ENCODE peak calls at places on chromosomes 12 and 14, in seven cellular contexts. X, C, J, D, G, S and F are unnamed samples.

GRCh38 chr12:113248046-113248825 is 27.0 kb downstream of the TPCN1 start:
- DNase-seq in C (no peak), X (no peak), J (no peak), S (no peak), D (no peak), G (no peak), F (no peak)

GRCh38 chr12:92044435-92044834 is 101.2 kb downstream of the BTG1 start:
- DNase-seq in S (no peak), J (no peak), X (no peak), C (no peak), D (no peak), G (no peak), F (no peak)

GRCh38 chr12:18243238-18243637 is 18.1 kb upstream of the PIK3C2G start:
- DNase-seq in J (no peak), G (no peak), C (no peak), D (no peak), X (no peak), S (no peak), F (no peak)

GRCh38 chr14:59657769-59658168 is 81.2 kb upstream of the CCDC175 start:
- DNase-seq in G (no peak), X (no peak), D (no peak), J (no peak), C (no peak), S (no peak), F (no peak)

GRCh38 chr12:88520436-88520820 is 59.8 kb downstream of the KITLG start:
- DNase-seq in G (no peak), D (no peak), X (no peak), J (no peak), S (no peak), C (no peak), F (no peak)

GRCh38 chr12:100608776-100609175 is 35.3 kb downstream of the GAS2L3 start:
- DNase-seq in G (no peak), X (no peak), C (no peak), D (no peak), S (no peak), J (peak; percentile 14), F (no peak)

GRCh38 chr14:61730756-61731373 is 31.4 kb upstream of the SNAPC1 start:
- DNase-seq in S (no peak), D (no peak), G (no peak), J (no peak), X (no peak), C (peak; percentile 50), F (no peak)

GRCh38 chr14:94345344-94346072 is 22.4 kb upstream of the SERPINA6 start:
- DNase-seq in D (peak; percentile 85), C (no peak), S (no peak), J (no peak), G (no peak), X (no peak), F (no peak)

GRCh38 chr14:99687284-99688209 is 3.4 kb downstream of the CYP46A1 start:
- DNase-seq in C (peak; percentile 42), G (no peak), J (no peak), X (no peak), D (no peak), S (no peak), F (no peak)

GRCh38 chr12:105469182-105469581 is 138.7 kb downstream of the C12orf75 start:
- DNase-seq in D (no peak), C (no peak), X (no peak), S (no peak), J (no peak), G (no peak), F (no peak)

GRCh38 chr14:24695265-24696241 is 61.6 kb upstream of the GZMB start:
- DNase-seq in D (no peak), G (no peak), S (no peak), C (no peak), J (no peak), X (no peak), F (no peak)

GRCh38 chr12:8655421-8655820 is 7.2 kb downstream of the MFAP5 start:
- DNase-seq in G (no peak), D (no peak), S (no peak), X (no peak), C (no peak), J (no peak), F (no peak)

GRCh38 chr14:99616832-99617488 is 13.0 kb upstream of the CCDC85C start:
- DNase-seq in G (no peak), D (no peak), S (no peak), J (no peak), C (no peak), X (no peak), F (no peak)

GRCh38 chr14:51643137-51643536 is 8.6 kb upstream of the FRMD6 start:
- DNase-seq in C (no peak), J (no peak), D (peak; percentile 57), G (no peak), X (no peak), S (no peak), F (no peak)

GRCh38 chr12:118190266-118190665 is 54.3 kb downstream of the PEBP1 start:
- DNase-seq in X (no peak), D (no peak), J (no peak), S (no peak), G (no peak), C (no peak), F (no peak)

GRCh38 chr12:97134495-97134894 is 227.4 kb downstream of the NEDD1 start:
- DNase-seq in X (no peak), G (no peak), S (no peak), J (no peak), D (no peak), C (no peak), F (no peak)

GRCh38 chr12:52183544-52183910 is 8.3 kb downstream of the KRT80 start:
- DNase-seq in D (no peak), C (no peak), S (no peak), X (no peak), J (no peak), G (no peak), F (no peak)

GRCh38 chr14:96102071-96102856 is 63.1 kb downstream of the C14orf132 start:
- DNase-seq in C (no peak), S (no peak), G (no peak), J (no peak), X (no peak), D (no peak), F (no peak)

GRCh38 chr14:23086565-23086964 is 8.4 kb downstream of the ACIN1 start:
- DNase-seq in X (no peak), J (no peak), G (no peak), C (no peak), S (no peak), D (no peak), F (no peak)

GRCh38 chr12:94207467-94208432 is 59.4 kb downstream of the PLXNC1 start:
- DNase-seq in G (peak; percentile 72), C (peak; percentile 84), S (no peak), J (no peak), D (no peak), X (no peak), F (no peak)